ENCODE peak calls at places on chromosomes 5 and 9, in four cellular contexts. One of them, this sample, is unnamed. For H3K4me1, the result is how much of the 10 kb centered on the place peaks cover.

GRCh38 chr9:113885183-113886002 is 9.3 kb downstream of the ZNF618 start:
- DNase-seq in GM12878: no peak
- DNase-seq in SK-N-SH: no peak
- DNase-seq in HepG2: no peak
- DNase-seq in this sample: no peak

GRCh38 chr5:69265931-69266330 is 31.2 kb downstream of the CDK7 start:
- DNase-seq in GM12878: no peak
- DNase-seq in SK-N-SH: peak
- DNase-seq in HepG2: peak
- DNase-seq in this sample: no peak

GRCh38 chr5:157167219-157167621 is 1.2 kb upstream of the GARIN3 start:
- DNase-seq in GM12878: peak
- DNase-seq in SK-N-SH: no peak
- DNase-seq in HepG2: no peak
- DNase-seq in this sample: no peak

GRCh38 chr9:242461-243080 is 27.9 kb downstream of the DOCK8 start:
- DNase-seq in GM12878: no peak
- DNase-seq in SK-N-SH: no peak
- DNase-seq in HepG2: no peak
- DNase-seq in this sample: no peak

GRCh38 chr5:80238778-80239679 is 16.8 kb downstream of the SERINC5 start:
- DNase-seq in GM12878: no peak
- DNase-seq in SK-N-SH: peak
- DNase-seq in HepG2: no peak
- DNase-seq in this sample: no peak

GRCh38 chr5:179963375-179963774 is 55.7 kb upstream of the TBC1D9B start:
- DNase-seq in GM12878: no peak
- DNase-seq in SK-N-SH: no peak
- DNase-seq in HepG2: no peak
- DNase-seq in this sample: no peak

GRCh38 chr9:137645211-137645610 is 26.4 kb downstream of the EHMT1 start:
- DNase-seq in GM12878: no peak
- DNase-seq in SK-N-SH: no peak
- DNase-seq in HepG2: no peak
- DNase-seq in this sample: no peak

GRCh38 chr5:589588-589987 is 22.6 kb upstream of the CEP72 start:
- DNase-seq in GM12878: no peak
- DNase-seq in SK-N-SH: no peak
- DNase-seq in HepG2: no peak
- DNase-seq in this sample: no peak

GRCh38 chr5:179986328-179986727 is 78.6 kb upstream of the TBC1D9B start:
- DNase-seq in GM12878: no peak
- DNase-seq in SK-N-SH: no peak
- DNase-seq in HepG2: no peak
- DNase-seq in this sample: peak

GRCh38 chr9:124437086-124437485 is 13.2 kb upstream of the ADGRD2 start:
- DNase-seq in GM12878: no peak
- DNase-seq in SK-N-SH: no peak
- DNase-seq in HepG2: no peak
- DNase-seq in this sample: no peak

DNA sequence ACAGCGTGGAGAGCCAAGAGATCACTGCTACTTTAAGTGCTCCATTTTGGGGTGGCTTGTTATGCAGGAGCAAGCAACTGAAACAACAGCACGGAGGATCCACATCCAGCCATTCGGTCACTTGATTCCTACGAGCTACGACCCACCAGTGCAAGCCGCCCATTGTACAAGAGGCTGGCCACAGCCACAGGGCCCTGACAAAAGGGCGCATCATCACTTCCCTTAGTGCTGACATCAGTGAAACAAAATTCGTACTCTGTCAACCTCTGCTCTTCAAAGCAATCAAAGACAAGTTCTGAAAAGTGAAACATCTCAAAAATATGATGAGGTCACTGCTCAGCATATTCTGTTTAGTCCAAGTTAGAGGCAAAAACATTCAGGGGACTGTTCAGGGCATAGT is 168.4 kb downstream of the GADD45G start:
- DNase-seq in GM12878: no peak
- DNase-seq in SK-N-SH: no peak
- DNase-seq in HepG2: no peak
- DNase-seq in this sample: no peak
- TF ChIP-seq PBX3 in GM12878: no peak
- TF ChIP-seq PBX3 in SK-N-SH: no peak
- TF ChIP-seq PBX3 in HepG2: no peak
- TF ChIP-seq PBX3 in this sample: no peak

GRCh38 chr5:9218358-9218757 is 327.5 kb downstream of the SEMA5A start:
- DNase-seq in GM12878: no peak
- DNase-seq in SK-N-SH: no peak
- DNase-seq in HepG2: no peak
- DNase-seq in this sample: no peak

GRCh38 chr5:9226026-9226536 is 319.8 kb downstream of the SEMA5A start:
- DNase-seq in GM12878: no peak
- DNase-seq in SK-N-SH: no peak
- DNase-seq in HepG2: no peak
- DNase-seq in this sample: no peak

GRCh38 chr5:9222054-9222738 is 323.7 kb downstream of the SEMA5A start:
- DNase-seq in GM12878: no peak
- DNase-seq in SK-N-SH: peak
- DNase-seq in HepG2: no peak
- DNase-seq in this sample: no peak
- H3K4me1 ChIP-seq in GM12878: under half
- H3K4me1 ChIP-seq in SK-N-SH: under half
- H3K4me1 ChIP-seq in HepG2: under half
- H3K4me1 ChIP-seq in this sample: under half

DNA sequence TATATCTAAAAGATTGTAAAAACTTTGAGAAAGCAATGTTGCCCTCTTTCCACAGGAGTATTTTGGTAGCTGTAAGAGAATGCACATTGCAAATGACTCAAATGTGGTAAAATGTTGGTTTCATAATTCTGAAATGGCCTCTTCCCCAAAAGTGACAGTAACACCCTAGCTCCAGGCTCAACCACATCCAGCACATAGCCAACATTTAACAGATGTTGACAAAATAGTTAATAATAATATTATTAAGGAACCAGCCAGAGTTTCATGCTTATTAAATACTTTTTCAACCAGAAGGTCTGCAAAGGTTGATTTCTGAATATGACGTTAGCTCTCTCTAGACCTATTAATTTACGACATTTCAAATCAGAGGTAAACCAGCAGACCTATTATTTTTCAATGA is 1.3 kb downstream of the ANXA1 start:
- DNase-seq in GM12878: peak
- DNase-seq in SK-N-SH: no peak
- DNase-seq in HepG2: no peak
- DNase-seq in this sample: no peak
- TF ChIP-seq RAD21 in GM12878: no peak
- TF ChIP-seq RAD21 in SK-N-SH: no peak
- TF ChIP-seq RAD21 in HepG2: no peak
- TF ChIP-seq RAD21 in this sample: no peak

DNA sequence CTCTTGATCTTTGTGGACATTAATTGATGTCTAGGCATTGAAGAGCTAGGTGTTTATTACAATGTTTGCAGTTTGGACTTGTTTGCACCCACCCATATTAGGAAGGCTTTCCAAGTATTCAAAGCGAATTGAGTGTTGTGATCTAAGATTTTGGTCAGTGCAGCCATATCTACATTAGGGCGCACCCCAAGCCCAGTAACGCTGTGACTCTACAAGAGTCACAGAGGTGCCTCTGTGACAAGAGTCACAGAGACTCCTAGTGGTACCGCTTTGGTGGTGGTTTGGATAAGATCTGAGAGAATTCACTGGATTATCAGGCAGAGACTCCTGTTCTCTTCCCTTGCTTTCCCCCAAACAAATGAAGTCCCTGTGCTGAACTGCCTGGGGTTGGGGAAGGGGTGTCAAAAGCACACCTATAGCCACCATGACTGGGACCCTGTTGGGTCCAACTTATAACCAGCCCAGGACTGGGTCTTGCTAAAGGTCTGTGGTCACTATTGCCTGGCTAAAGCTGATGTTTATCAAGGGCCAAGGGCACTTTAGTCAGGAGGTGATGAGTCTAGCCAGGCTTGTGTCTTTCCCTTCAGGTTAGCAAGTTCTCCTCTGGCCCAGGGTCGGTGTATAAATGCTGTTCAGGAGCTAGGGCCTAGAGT is 114.1 kb upstream of the RIOK2 start:
- DNase-seq in GM12878: peak
- DNase-seq in SK-N-SH: peak
- DNase-seq in HepG2: peak
- DNase-seq in this sample: peak
- TF ChIP-seq PBX3 in GM12878: no peak
- TF ChIP-seq PBX3 in SK-N-SH: no peak
- TF ChIP-seq PBX3 in HepG2: no peak
- TF ChIP-seq PBX3 in this sample: no peak

DNA sequence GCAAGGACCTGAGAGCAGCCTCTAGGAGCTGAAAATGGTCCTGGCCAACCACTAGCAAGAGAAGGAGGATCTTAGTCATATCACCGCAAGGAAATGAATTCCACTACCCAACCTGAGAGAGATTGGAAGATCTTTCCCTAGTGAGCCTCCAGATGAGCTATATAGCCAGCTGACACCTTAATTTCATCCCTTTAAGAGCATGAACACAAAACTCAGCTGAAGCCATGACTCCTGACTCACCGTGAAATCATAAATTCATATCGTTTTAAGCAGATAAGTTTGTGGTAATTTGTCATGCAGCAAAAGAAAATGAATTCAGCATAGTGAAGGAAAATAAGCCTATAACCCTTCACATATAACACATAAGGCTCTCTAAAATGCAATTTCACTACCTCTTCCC is 23.5 kb downstream of the MAPKAP1 start:
- DNase-seq in GM12878: no peak
- DNase-seq in SK-N-SH: no peak
- DNase-seq in HepG2: no peak
- DNase-seq in this sample: no peak
- H3K4me1 ChIP-seq in GM12878: under half
- H3K4me1 ChIP-seq in SK-N-SH: under half
- H3K4me1 ChIP-seq in HepG2: under half
- H3K4me1 ChIP-seq in this sample: under half

This sample was measured in A549.